ENCODE peak calls at places on chromosomes 13 and 19, in seven cellular contexts. V, E, H, R, I, L and Y are unnamed samples.

GRCh38 chr13:90542959-90543358 is 804.5 kb upstream of the MIR17HG start:
- DNase-seq in V (no peak), E (no peak), H (no peak), R (no peak), I (no peak), L (no peak), Y (no peak)

GRCh38 chr13:99813346-99814095 is 158.0 kb downstream of the ZIC5 start:
- DNase-seq in V (no peak), E (no peak), H (no peak), R (no peak), I (no peak), L (no peak), Y (no peak)

GRCh38 chr19:50223439-50223716 is 20.0 kb downstream of the MYH14 start:
- DNase-seq in V (no peak), E (no peak), H (no peak), R (no peak), I (no peak), L (no peak), Y (no peak)

GRCh38 chr19:50214699-50215543 is 11.5 kb downstream of the MYH14 start:
- DNase-seq in V (no peak), E (peak; percentile 55), H (no peak), R (peak; percentile 87), I (peak; percentile 79), L (no peak), Y (no peak)

GRCh38 chr19:57165846-57166245 is 1.4 kb downstream of the DUXA start:
- DNase-seq in V (no peak), E (no peak), H (no peak), R (no peak), I (no peak), L (no peak), Y (no peak)

GRCh38 chr13:68261105-68261504 is 1031.0 kb upstream of the PCDH9 start:
- DNase-seq in V (no peak), E (peak; percentile 64), H (no peak), R (no peak), I (no peak), L (no peak), Y (no peak)

GRCh38 chr19:34226036-34226435 is 28.3 kb upstream of the GARRE1 start:
- DNase-seq in V (no peak), E (no peak), H (no peak), R (no peak), I (no peak), L (no peak), Y (no peak)

GRCh38 chr19:21323000-21323399 is 6.2 kb downstream of the ZNF708 start:
- DNase-seq in V (no peak), E (no peak), H (no peak), R (no peak), I (no peak), L (no peak), Y (no peak)

GRCh38 chr13:49248433-49249002 is 793 bp downstream of the CDADC1 start:
- DNase-seq in V (no peak), E (no peak), H (no peak), R (no peak), I (peak; percentile 6), L (no peak), Y (no peak)

DNA sequence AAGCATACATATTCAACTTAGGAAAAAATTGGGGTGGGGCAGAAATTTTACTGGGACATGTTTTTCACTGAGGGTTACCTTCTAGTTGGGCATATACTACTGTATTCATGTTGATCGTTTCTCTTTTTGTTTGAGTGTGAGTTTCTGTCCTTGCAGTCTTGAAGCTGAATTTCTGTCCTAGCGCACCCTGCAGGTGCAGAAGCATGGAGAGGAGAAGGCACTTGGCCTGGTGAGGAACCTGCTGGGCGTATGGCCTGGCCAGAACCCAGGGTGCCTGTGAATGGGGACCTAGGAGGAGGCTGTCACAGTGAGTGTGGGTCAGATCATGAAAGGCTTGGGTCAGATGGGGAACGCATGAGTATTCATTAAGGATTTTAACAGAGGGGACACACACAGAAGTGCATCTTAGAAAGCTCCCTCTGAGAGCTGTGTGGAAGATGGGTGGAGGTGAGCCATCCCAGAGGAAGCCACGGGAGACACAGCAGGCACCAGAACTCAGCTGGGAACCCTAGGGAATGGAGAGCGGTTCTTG is 36.8 kb downstream of the SERP2 start:
- DNase-seq in V (no peak), E (no peak), H (no peak), R (no peak), I (no peak), L (no peak), Y (no peak)
- TF ChIP-seq CTCF in V (no peak), E (no peak), H (no peak), R (no peak), I (no peak), L (no peak), Y (no peak)

GRCh38 chr19:2544576-2545415 is 68.9 kb downstream of the GADD45B start:
- DNase-seq in V (no peak), E (peak; percentile 8), H (no peak), R (no peak), I (no peak), L (no peak), Y (no peak)

GRCh38 chr19:2540646-2541454 is 64.9 kb downstream of the GADD45B start:
- DNase-seq in V (peak; percentile 62), E (peak; percentile 97), H (no peak), R (peak; percentile 92), I (peak; percentile 96), L (no peak), Y (no peak)

GRCh38 chr19:2542341-2543069 is 66.6 kb downstream of the GADD45B start:
- DNase-seq in V (no peak), E (peak; percentile 38), H (no peak), R (no peak), I (no peak), L (no peak), Y (no peak)

GRCh38 chr19:2546128-2547032 is 70.5 kb downstream of the GADD45B start:
- DNase-seq in V (peak; percentile 66), E (peak; percentile 67), H (peak; percentile 90), R (peak; percentile 64), I (peak; percentile 80), L (no peak), Y (no peak)

DNA sequence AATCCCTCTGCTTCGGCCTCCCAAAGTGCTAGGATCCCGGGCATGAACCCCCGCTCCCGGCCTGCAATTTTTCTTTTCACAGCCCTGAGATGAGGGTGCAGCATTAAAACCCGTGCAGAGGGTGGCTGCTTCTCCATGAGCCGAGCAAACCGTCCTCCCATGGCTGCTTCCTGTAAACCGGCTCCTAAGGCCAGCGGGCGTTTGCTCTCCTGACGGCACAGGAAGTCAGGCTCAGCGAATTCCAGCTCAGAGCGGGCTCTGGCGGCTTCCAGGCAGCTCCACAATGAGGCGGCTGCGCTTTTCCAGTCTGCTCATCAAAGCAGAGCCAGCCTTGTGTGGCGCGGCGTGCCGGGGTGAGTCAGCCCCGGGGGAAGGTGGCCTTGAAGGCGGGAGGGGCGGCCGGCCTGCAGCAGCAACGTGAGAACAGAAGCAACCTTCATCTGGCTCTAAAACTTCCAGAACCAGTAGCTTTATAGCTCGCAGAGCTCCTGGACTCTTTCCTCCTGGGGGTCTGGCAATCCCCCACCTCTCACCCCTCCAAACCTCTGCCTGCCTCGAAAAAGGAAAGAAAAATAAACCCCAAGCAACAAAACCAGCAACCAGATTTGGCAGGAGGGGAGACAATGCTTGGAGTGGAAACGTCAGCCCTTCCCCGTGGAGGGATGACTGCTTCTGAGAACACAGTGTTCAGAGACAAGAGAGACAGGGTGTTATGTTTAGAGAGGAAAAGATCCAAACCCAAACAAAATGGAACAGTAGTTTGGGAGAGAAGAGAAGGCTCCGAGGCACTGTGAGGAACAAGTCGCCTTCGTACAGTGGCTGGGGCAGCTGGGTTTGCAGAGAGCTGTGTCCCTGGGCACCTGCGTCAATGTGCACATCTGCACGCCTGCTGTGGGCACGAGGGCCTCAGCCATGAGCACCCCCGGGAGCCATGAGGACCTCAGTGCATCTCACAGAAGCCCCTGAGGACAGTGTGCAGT is 67.8 kb downstream of the GADD45B start:
- DNase-seq in V (peak; percentile 86), E (peak; percentile 91), H (peak; percentile 93), R (peak; percentile 91), I (peak; percentile 98), L (peak; percentile 63), Y (no peak)
- TF ChIP-seq CTCF in V (no peak), E (no peak), H (peak; percentile 12), R (no peak), I (peak; percentile 48), L (no peak), Y (no peak)

GRCh38 chr13:43979492-43979891 is 99.8 kb downstream of the LACC1 start:
- DNase-seq in V (no peak), E (no peak), H (no peak), R (no peak), I (no peak), L (no peak), Y (no peak)

GRCh38 chr13:43983373-43983772 is 103.7 kb downstream of the LACC1 start:
- DNase-seq in V (no peak), E (no peak), H (no peak), R (no peak), I (no peak), L (no peak), Y (no peak)

GRCh38 chr13:43981512-43982301 is 102.0 kb downstream of the LACC1 start:
- DNase-seq in V (no peak), E (no peak), H (no peak), R (no peak), I (no peak), L (no peak), Y (no peak)

GRCh38 chr13:43978688-43979087 is 99.0 kb downstream of the LACC1 start:
- DNase-seq in V (no peak), E (no peak), H (no peak), R (no peak), I (no peak), L (no peak), Y (no peak)

GRCh38 chr13:43981091-43981490 is 101.4 kb downstream of the LACC1 start:
- DNase-seq in V (peak; percentile 31), E (peak; percentile 77), H (no peak), R (no peak), I (no peak), L (no peak), Y (no peak)
- TF ChIP-seq CTCF in V (peak; percentile 37), E (peak; percentile 33), H (no peak), R (no peak), I (no peak), L (no peak), Y (no peak)

GRCh38 chr19:39341720-39342604 is at the start of gene SAMD4B:
- DNase-seq in V (peak; percentile 99), E (peak; percentile 99), H (peak; percentile 98), R (peak; percentile 99), I (peak; percentile 100), L (peak; percentile 100), Y (peak; percentile 83)

GRCh38 chr19:39347332-39348227 is 5.4 kb downstream of the SAMD4B start:
- DNase-seq in V (no peak), E (no peak), H (no peak), R (no peak), I (no peak), L (no peak), Y (no peak)

GRCh38 chr19:39342647-39343305 is 555 bp downstream of the SAMD4B start:
- DNase-seq in V (peak; percentile 30), E (no peak), H (no peak), R (peak; percentile 39), I (peak; percentile 58), L (no peak), Y (no peak)

GRCh38 chr19:39349326-39349725 is 7.1 kb downstream of the SAMD4B start:
- DNase-seq in V (no peak), E (no peak), H (no peak), R (no peak), I (no peak), L (no peak), Y (no peak)

DNA sequence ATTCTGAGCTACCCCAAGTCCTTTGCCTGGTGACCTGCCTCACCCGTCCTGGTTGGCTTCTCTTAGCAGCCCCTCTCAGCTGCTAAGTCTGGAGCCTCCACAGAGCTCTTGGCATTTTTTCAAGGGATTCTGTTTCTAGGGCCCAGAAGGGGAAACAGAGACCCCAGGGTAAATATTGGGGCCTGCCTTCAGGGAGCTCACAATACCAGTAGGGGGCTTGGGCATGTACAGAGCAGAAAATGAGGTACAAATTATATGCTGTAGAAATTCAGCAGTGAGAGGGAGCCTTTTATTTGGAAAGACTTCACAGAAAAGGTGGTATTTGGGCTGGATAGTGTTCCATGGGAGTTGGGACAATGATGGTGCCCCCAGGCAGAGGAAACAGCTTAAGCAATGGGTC is 3.7 kb downstream of the SAMD4B start:
- DNase-seq in V (no peak), E (no peak), H (no peak), R (no peak), I (no peak), L (no peak), Y (no peak)
- TF ChIP-seq CTCF in V (no peak), E (no peak), H (no peak), R (no peak), I (no peak), L (no peak), Y (no peak)